ENCODE peak calls at places on chromosomes 3 and 15, in nine cellular contexts. B is endothelial cell; N is Panc1; F is activated CD8-positive, alpha-beta T cell treated with anti-CD3 and anti-CD28 coated beads for 36 hours; O is HFF-Myc; E is uterus; J is effector CD8-positive, alpha-beta T cell; X is G401; H is NCI-H187. K is an unnamed sample.

GRCh38 chr3:124593442-124593829 is 136.8 kb upstream of the UMPS start:
- DNase-seq in F (no peak), E (no peak), O (no peak), H (no peak), N (no peak), J (no peak), B (no peak), X (no peak), K (no peak)

GRCh38 chr3:67018789-67019525 is 20.9 kb downstream of the KBTBD8 start:
- DNase-seq in F (peak; percentile 5), O (no peak), E (no peak), J (no peak), B (no peak), X (no peak), H (no peak), N (no peak), K (no peak)

GRCh38 chr3:150798122-150798618 is 35.2 kb upstream of the SIAH2 start:
- DNase-seq in H (no peak), X (no peak), O (no peak), B (peak; percentile 16), F (no peak), E (no peak), J (no peak), N (no peak), K (no peak)

GRCh38 chr15:90219421-90220141 is 14.2 kb downstream of the CIB1 start:
- DNase-seq in B (peak; percentile 81), X (no peak), N (no peak), F (peak; percentile 82), H (no peak), E (peak; percentile 47), O (no peak), J (peak; percentile 51), K (no peak)

GRCh38 chr3:43346990-43347749 is 60.8 kb downstream of the SNRK start:
- DNase-seq in O (no peak), B (no peak), X (no peak), J (no peak), H (no peak), F (peak; percentile 76), N (no peak), E (no peak), K (no peak)

GRCh38 chr15:69996321-69996720 is 101.4 kb downstream of the TLE3 start:
- DNase-seq in H (no peak), F (no peak), E (no peak), N (no peak), J (no peak), X (no peak), O (no peak), B (no peak), K (no peak)

GRCh38 chr15:71290002-71290401 is 174.7 kb downstream of the THSD4 start:
- DNase-seq in J (no peak), E (no peak), H (no peak), O (no peak), B (no peak), X (no peak), N (no peak), F (no peak), K (no peak)

GRCh38 chr3:72255191-72255590 is 470.2 kb upstream of the PROK2 start:
- DNase-seq in N (no peak), E (peak; percentile 26), F (no peak), B (no peak), H (no peak), X (no peak), O (no peak), J (no peak), K (no peak)

GRCh38 chr3:8069981-8070380 is 431.6 kb upstream of the LMCD1 start:
- DNase-seq in H (no peak), J (no peak), O (no peak), E (no peak), F (no peak), B (no peak), N (no peak), X (no peak), K (no peak)

GRCh38 chr3:14457999-14458398 is 55.6 kb downstream of the SLC6A6 start:
- DNase-seq in O (no peak), J (no peak), H (no peak), N (no peak), E (no peak), F (no peak), X (no peak), B (peak; percentile 39), K (no peak)

GRCh38 chr3:118332699-118333098 is 701.9 kb downstream of the IGSF11 start:
- DNase-seq in X (no peak), O (no peak), E (no peak), J (no peak), H (no peak), F (no peak), N (no peak), B (no peak), K (no peak)

GRCh38 chr3:9308298-9308990 is 54.4 kb upstream of the THUMPD3 start:
- DNase-seq in N (no peak), J (no peak), B (no peak), F (no peak), E (no peak), H (no peak), X (no peak), O (no peak), K (no peak)

GRCh38 chr3:38019658-38020341 is 9.6 kb downstream of the PLCD1 start:
- DNase-seq in H (no peak), N (no peak), X (no peak), J (no peak), E (no peak), B (no peak), F (no peak), O (no peak), K (no peak)

GRCh38 chr15:33069161-33069560 is 125.4 kb downstream of the FMN1 start:
- DNase-seq in E (no peak), F (no peak), J (no peak), X (no peak), H (no peak), O (no peak), B (no peak), N (no peak), K (no peak)

GRCh38 chr15:66851226-66852063 is 149.4 kb downstream of the SMAD6 start:
- DNase-seq in O (peak; percentile 45), E (peak; percentile 88), F (peak; percentile 85), H (no peak), J (peak; percentile 33), N (no peak), B (peak; percentile 88), X (peak; percentile 74), K (peak; percentile 74)

GRCh38 chr15:65372787-65373067 is 5.1 kb downstream of the IGDCC3 start:
- DNase-seq in B (no peak), E (no peak), J (no peak), X (no peak), N (no peak), H (no peak), F (no peak), O (no peak), K (no peak)

GRCh38 chr3:141802316-141803077 is 39.3 kb downstream of the GRK7 start:
- DNase-seq in X (no peak), J (no peak), O (no peak), F (no peak), B (no peak), E (no peak), N (no peak), H (no peak), K (no peak)

GRCh38 chr15:74378853-74379252 is 11.4 kb upstream of the CYP11A1 start:
- DNase-seq in O (no peak), E (no peak), F (peak; percentile 88), X (no peak), J (no peak), B (no peak), H (no peak), N (no peak), K (no peak)

GRCh38 chr3:25169146-25169545 is 258.9 kb upstream of the RARB start:
- DNase-seq in F (no peak), H (no peak), N (no peak), J (no peak), E (no peak), B (no peak), X (no peak), O (no peak), K (no peak)

GRCh38 chr15:38213392-38213791 is 39.2 kb upstream of the SPRED1 start:
- DNase-seq in J (no peak), F (no peak), B (no peak), X (no peak), H (no peak), O (no peak), N (no peak), E (no peak), K (no peak)

GRCh38 chr15:45919806-45920205 is 285.0 kb downstream of the SQOR start:
- DNase-seq in X (no peak), N (peak; percentile 71), H (no peak), E (no peak), F (no peak), B (no peak), J (no peak), O (peak; percentile 56), K (no peak)

GRCh38 chr15:47945869-47946666 is 174.7 kb upstream of the SLC24A5 start:
- DNase-seq in N (no peak), B (no peak), F (no peak), O (no peak), J (no peak), X (no peak), E (no peak), H (peak; percentile 13), K (no peak)

GRCh38 chr15:39792025-39792893 is 9.6 kb upstream of the FSIP1 start:
- DNase-seq in B (no peak), H (no peak), J (no peak), N (no peak), F (no peak), X (no peak), O (no peak), E (no peak), K (no peak)

GRCh38 chr3:163438760-163439159 is 1639.5 kb downstream of the SI start:
- DNase-seq in B (no peak), H (no peak), O (no peak), X (no peak), J (no peak), N (no peak), E (no peak), F (no peak), K (no peak)

GRCh38 chr3:24591661-24592555 is 97.3 kb upstream of the THRB start:
- DNase-seq in J (no peak), E (no peak), X (no peak), O (peak; percentile 7), H (no peak), F (no peak), N (no peak), B (no peak), K (no peak)

GRCh38 chr3:187922704-187923393 is 177.6 kb upstream of the BCL6 start:
- DNase-seq in J (no peak), B (no peak), N (no peak), X (no peak), E (no peak), O (no peak), H (no peak), F (peak; percentile 59), K (no peak)

GRCh38 chr15:99704444-99704838 is 28.8 kb downstream of the LYSMD4 start:
- DNase-seq in F (peak; percentile 30), X (peak; percentile 90), H (no peak), E (no peak), N (peak; percentile 84), B (peak; percentile 48), O (peak; percentile 87), J (no peak), K (peak; percentile 69)

GRCh38 chr15:92009162-92009561 is 155.7 kb downstream of the SLCO3A1 start:
- DNase-seq in J (no peak), E (no peak), F (peak; percentile 31), N (no peak), B (no peak), H (no peak), O (no peak), X (peak; percentile 38), K (no peak)

GRCh38 chr15:48925714-48926223 is 38.0 kb downstream of the SHC4 start:
- DNase-seq in E (no peak), N (peak; percentile 76), X (no peak), J (no peak), O (peak; percentile 88), F (peak; percentile 23), H (no peak), B (no peak), K (no peak)

GRCh38 chr15:39979606-39980005 is 45.7 kb downstream of the EIF2AK4 start:
- DNase-seq in F (no peak), O (no peak), H (no peak), J (no peak), X (no peak), E (no peak), B (no peak), N (no peak), K (no peak)

GRCh38 chr3:128399221-128399915 is 67.3 kb downstream of the DNAJB8 start:
- DNase-seq in B (no peak), J (no peak), N (no peak), E (no peak), H (no peak), F (no peak), O (no peak), X (no peak), K (no peak)